ENCODE peak calls at places on chromosomes 3 and 15, in four cellular contexts. T is GM12878, N is H1, K is K562. F is an unnamed sample.

GRCh38 chr3:167451282-167451681 is 22.6 kb downstream of the SERPINI2 start:
- DNase-seq in T (no peak), K (no peak), N (no peak), F (no peak)

GRCh38 chr15:73273181-73274002 is 95.4 kb downstream of the HCN4 start:
- DNase-seq in K (peak), N (peak), T (no peak), F (peak)

GRCh38 chr15:29570931-29571727 is 251.1 kb downstream of the TJP1 start:
- DNase-seq in T (no peak), N (no peak), K (no peak), F (no peak)

GRCh38 chr15:65791335-65792129 is 561 bp downstream of the DENND4A start:
- DNase-seq in K (peak), T (no peak), N (peak), F (no peak)

GRCh38 chr3:176767385-176767784 is 429.9 kb downstream of the TBL1XR1 start:
- DNase-seq in N (no peak), T (no peak), K (no peak), F (peak)

GRCh38 chr3:126127452-126127851 is 43.5 kb upstream of the SLC41A3 start:
- DNase-seq in T (no peak), N (no peak), K (no peak), F (no peak)

GRCh38 chr3:171393032-171393744 is 67.0 kb downstream of the TNIK start:
- DNase-seq in N (peak), K (no peak), T (no peak), F (no peak)

GRCh38 chr3:38543602-38544001 is 47.5 kb downstream of the EXOG start:
- DNase-seq in T (no peak), N (no peak), K (no peak), F (no peak)

GRCh38 chr3:141385386-141386079 is 17.2 kb downstream of the ZBTB38 start:
- DNase-seq in K (no peak), T (no peak), N (no peak), F (no peak)

GRCh38 chr15:62739082-62739481 is 303.5 kb upstream of the TPM1 start:
- DNase-seq in K (no peak), N (no peak), T (no peak), F (peak)

GRCh38 chr3:132317229-132317948 is at the start of gene ACP3:
- DNase-seq in T (peak), N (no peak), K (no peak), F (peak)

GRCh38 chr15:101172421-101173097 is 79.3 kb downstream of the CHSY1 start:
- DNase-seq in T (no peak), N (no peak), K (no peak), F (no peak)

GRCh38 chr3:188950832-188951489 is 220.8 kb upstream of the TPRG1 start:
- DNase-seq in K (no peak), N (no peak), T (no peak), F (peak)

GRCh38 chr3:109445210-109445609 is 107.9 kb upstream of the DPPA4 start:
- DNase-seq in T (no peak), K (no peak), N (no peak), F (no peak)

GRCh38 chr15:68818088-68818670 is 2.5 kb downstream of the ANP32A start:
- DNase-seq in K (peak), N (no peak), T (no peak), F (no peak)

GRCh38 chr15:89362203-89363101 is 27.8 kb upstream of the POLG start:
- DNase-seq in K (no peak), N (no peak), T (no peak), F (no peak)

GRCh38 chr3:3984053-3984452 is 184.8 kb downstream of the LRRN1 start:
- DNase-seq in N (no peak), T (no peak), K (no peak), F (no peak)

GRCh38 chr15:52784799-52785671 is 5.1 kb downstream of the ONECUT1 start:
- DNase-seq in T (no peak), K (no peak), N (no peak), F (no peak)

GRCh38 chr15:66673410-66674322 is 28.4 kb upstream of the SMAD6 start:
- DNase-seq in N (peak), T (no peak), K (peak), F (peak)

GRCh38 chr3:141413387-141414140 is 45.3 kb downstream of the ZBTB38 start:
- DNase-seq in K (no peak), N (no peak), T (no peak), F (no peak)

GRCh38 chr3:126447456-126448106 is 28.1 kb downstream of the ZXDC start:
- DNase-seq in T (no peak), K (no peak), N (no peak), F (no peak)

GRCh38 chr3:28349397-28350000 is 875 bp upstream of the AZI2 start:
- DNase-seq in T (no peak), N (no peak), K (peak), F (peak)

GRCh38 chr3:151305081-151305777 is 11.4 kb downstream of the GPR87 start:
- DNase-seq in N (peak), T (no peak), K (no peak), F (peak)

GRCh38 chr3:23455084-23455483 is 252.0 kb downstream of the UBE2E2 start:
- DNase-seq in T (no peak), N (no peak), K (no peak), F (no peak)

GRCh38 chr15:41513282-41514227 is at the start of gene LTK:
- DNase-seq in T (no peak), K (peak), N (no peak), F (peak)

GRCh38 chr3:31625358-31625757 is 92.6 kb downstream of the STT3B start:
- DNase-seq in N (no peak), K (no peak), T (no peak), F (no peak)
- TF ChIP-seq EGR1 in N (no peak), K (no peak), T (no peak), F (no peak)

GRCh38 chr3:64184621-64185020 is 40.6 kb downstream of the PRICKLE2 start:
- DNase-seq in N (no peak), K (no peak), T (no peak), F (no peak)

GRCh38 chr3:64186667-64187064 is 38.6 kb downstream of the PRICKLE2 start:
- DNase-seq in T (no peak), K (no peak), N (no peak), F (no peak)

GRCh38 chr3:64185436-64185835 is 39.8 kb downstream of the PRICKLE2 start:
- DNase-seq in T (no peak), N (no peak), K (no peak), F (no peak)

GRCh38 chr3:64188810-64189560 is 36.3 kb downstream of the PRICKLE2 start:
- DNase-seq in T (no peak), K (no peak), N (no peak), F (no peak)

GRCh38 chr3:64187065-64187959 is 38.0 kb downstream of the PRICKLE2 start:
- DNase-seq in T (no peak), N (no peak), K (no peak), F (no peak)
- TF ChIP-seq YY1 in T (no peak), N (no peak), K (no peak), F (no peak)

GRCh38 chr3:46527239-46527638 is 29.5 kb downstream of the RTP3 start:
- DNase-seq in N (no peak), K (no peak), T (no peak), F (no peak)
- TF ChIP-seq EGR1 in N (no peak), K (no peak), T (no peak), F (no peak)

GRCh38 chr3:124491098-124491497 is 239.2 kb upstream of the UMPS start:
- DNase-seq in T (no peak), K (no peak), N (no peak), F (no peak)
- TF ChIP-seq YY1 in T (no peak), K (no peak), N (no peak), F (no peak)